ENCODE peak calls at places on chromosomes 2 and 18, in five cellular contexts. One of them, this sample, is unnamed.

GRCh38 chr2:177763532-177764265 is 308.9 kb downstream of the PDE11A start:
- DNase-seq in ovary: peak
- DNase-seq in naive thymus-derived CD4-positive, alpha-beta T cell: peak
- DNase-seq in stimulated activated naive CD8-positive, alpha-beta T cell treated with anti-CD3 and anti-CD28 coated beads, Interleukin-15, Interleukin-2, amounts not matched to agents 100 U/mL and 50 U/mL, for 24 hours: peak
- DNase-seq in NCI-H2081: peak
- DNase-seq in this sample: peak

GRCh38 chr2:144330951-144331651 is 188.8 kb downstream of the ZEB2 start:
- DNase-seq in NCI-H2081: no peak
- DNase-seq in naive thymus-derived CD4-positive, alpha-beta T cell: no peak
- DNase-seq in stimulated activated naive CD8-positive, alpha-beta T cell treated with anti-CD3 and anti-CD28 coated beads, Interleukin-15, Interleukin-2, amounts not matched to agents 100 U/mL and 50 U/mL, for 24 hours: peak
- DNase-seq in ovary: no peak
- DNase-seq in this sample: no peak

GRCh38 chr18:57898506-57899124 is 95.5 kb upstream of the ATP8B1 start:
- DNase-seq in naive thymus-derived CD4-positive, alpha-beta T cell: no peak
- DNase-seq in NCI-H2081: no peak
- DNase-seq in ovary: no peak
- DNase-seq in stimulated activated naive CD8-positive, alpha-beta T cell treated with anti-CD3 and anti-CD28 coated beads, Interleukin-15, Interleukin-2, amounts not matched to agents 100 U/mL and 50 U/mL, for 24 hours: no peak
- DNase-seq in this sample: no peak

GRCh38 chr2:164694275-164694695 is 73.0 kb upstream of the GRB14 start:
- DNase-seq in naive thymus-derived CD4-positive, alpha-beta T cell: no peak
- DNase-seq in stimulated activated naive CD8-positive, alpha-beta T cell treated with anti-CD3 and anti-CD28 coated beads, Interleukin-15, Interleukin-2, amounts not matched to agents 100 U/mL and 50 U/mL, for 24 hours: no peak
- DNase-seq in NCI-H2081: no peak
- DNase-seq in ovary: no peak
- DNase-seq in this sample: no peak

GRCh38 chr2:238846503-238847431 is 1.1 kb upstream of the TWIST2 start:
- DNase-seq in naive thymus-derived CD4-positive, alpha-beta T cell: no peak
- DNase-seq in stimulated activated naive CD8-positive, alpha-beta T cell treated with anti-CD3 and anti-CD28 coated beads, Interleukin-15, Interleukin-2, amounts not matched to agents 100 U/mL and 50 U/mL, for 24 hours: no peak
- DNase-seq in NCI-H2081: no peak
- DNase-seq in ovary: peak
- DNase-seq in this sample: no peak

GRCh38 chr2:172052000-172052983 is 33.0 kb upstream of the DLX1 start:
- DNase-seq in ovary: no peak
- DNase-seq in NCI-H2081: peak
- DNase-seq in stimulated activated naive CD8-positive, alpha-beta T cell treated with anti-CD3 and anti-CD28 coated beads, Interleukin-15, Interleukin-2, amounts not matched to agents 100 U/mL and 50 U/mL, for 24 hours: no peak
- DNase-seq in naive thymus-derived CD4-positive, alpha-beta T cell: no peak
- DNase-seq in this sample: no peak

GRCh38 chr2:100394111-100394641 is 23.3 kb downstream of the CHST10 start:
- DNase-seq in naive thymus-derived CD4-positive, alpha-beta T cell: no peak
- DNase-seq in stimulated activated naive CD8-positive, alpha-beta T cell treated with anti-CD3 and anti-CD28 coated beads, Interleukin-15, Interleukin-2, amounts not matched to agents 100 U/mL and 50 U/mL, for 24 hours: no peak
- DNase-seq in ovary: no peak
- DNase-seq in NCI-H2081: no peak
- DNase-seq in this sample: no peak

GRCh38 chr18:12442946-12443345 is 35.2 kb downstream of the PRELID3A start:
- DNase-seq in ovary: no peak
- DNase-seq in stimulated activated naive CD8-positive, alpha-beta T cell treated with anti-CD3 and anti-CD28 coated beads, Interleukin-15, Interleukin-2, amounts not matched to agents 100 U/mL and 50 U/mL, for 24 hours: no peak
- DNase-seq in naive thymus-derived CD4-positive, alpha-beta T cell: no peak
- DNase-seq in NCI-H2081: no peak
- DNase-seq in this sample: no peak

GRCh38 chr2:74321737-74322136 is 21.5 kb downstream of the SLC4A5 start:
- DNase-seq in ovary: no peak
- DNase-seq in NCI-H2081: no peak
- DNase-seq in stimulated activated naive CD8-positive, alpha-beta T cell treated with anti-CD3 and anti-CD28 coated beads, Interleukin-15, Interleukin-2, amounts not matched to agents 100 U/mL and 50 U/mL, for 24 hours: no peak
- DNase-seq in naive thymus-derived CD4-positive, alpha-beta T cell: no peak
- DNase-seq in this sample: no peak

GRCh38 chr2:9999693-10000092 is 43.7 kb upstream of the KLF11 start:
- DNase-seq in NCI-H2081: no peak
- DNase-seq in ovary: no peak
- DNase-seq in stimulated activated naive CD8-positive, alpha-beta T cell treated with anti-CD3 and anti-CD28 coated beads, Interleukin-15, Interleukin-2, amounts not matched to agents 100 U/mL and 50 U/mL, for 24 hours: no peak
- DNase-seq in naive thymus-derived CD4-positive, alpha-beta T cell: no peak
- DNase-seq in this sample: no peak

GRCh38 chr2:28137221-28137620 is 246.7 kb downstream of the BABAM2 start:
- DNase-seq in ovary: peak
- DNase-seq in NCI-H2081: no peak
- DNase-seq in stimulated activated naive CD8-positive, alpha-beta T cell treated with anti-CD3 and anti-CD28 coated beads, Interleukin-15, Interleukin-2, amounts not matched to agents 100 U/mL and 50 U/mL, for 24 hours: no peak
- DNase-seq in naive thymus-derived CD4-positive, alpha-beta T cell: no peak
- DNase-seq in this sample: no peak

GRCh38 chr2:119409506-119409905 is 22.1 kb upstream of the TMEM37 start:
- DNase-seq in stimulated activated naive CD8-positive, alpha-beta T cell treated with anti-CD3 and anti-CD28 coated beads, Interleukin-15, Interleukin-2, amounts not matched to agents 100 U/mL and 50 U/mL, for 24 hours: no peak
- DNase-seq in ovary: no peak
- DNase-seq in NCI-H2081: no peak
- DNase-seq in naive thymus-derived CD4-positive, alpha-beta T cell: no peak
- DNase-seq in this sample: no peak

GRCh38 chr2:86021396-86022378 is 84.0 kb downstream of the POLR1A start:
- DNase-seq in stimulated activated naive CD8-positive, alpha-beta T cell treated with anti-CD3 and anti-CD28 coated beads, Interleukin-15, Interleukin-2, amounts not matched to agents 100 U/mL and 50 U/mL, for 24 hours: no peak
- DNase-seq in ovary: no peak
- DNase-seq in NCI-H2081: no peak
- DNase-seq in naive thymus-derived CD4-positive, alpha-beta T cell: no peak
- DNase-seq in this sample: no peak

GRCh38 chr18:73520229-73520628 is 627.4 kb downstream of the FBXO15 start:
- DNase-seq in naive thymus-derived CD4-positive, alpha-beta T cell: no peak
- DNase-seq in NCI-H2081: no peak
- DNase-seq in ovary: no peak
- DNase-seq in stimulated activated naive CD8-positive, alpha-beta T cell treated with anti-CD3 and anti-CD28 coated beads, Interleukin-15, Interleukin-2, amounts not matched to agents 100 U/mL and 50 U/mL, for 24 hours: no peak
- DNase-seq in this sample: no peak